ENCODE peak calls at places on chromosomes 7 and 10, in nine cellular contexts. One of them, this sample, is unnamed.

GRCh38 chr7:90210475-90210874 is 1.1 kb upstream of the STEAP2 start:
- DNase-seq in omental fat pad: no peak
- DNase-seq in endodermal cell: no peak
- DNase-seq in epithelial cell of esophagus: no peak
- DNase-seq in GM13977: no peak
- DNase-seq in HepG2: peak
- DNase-seq in right atrium auricular region: no peak
- DNase-seq in heart left ventricle: no peak
- DNase-seq in sigmoid colon: no peak
- DNase-seq in this sample: no peak

GRCh38 chr10:43970747-43971146 is 322.1 kb upstream of the ZNF32 start:
- DNase-seq in GM13977: no peak
- DNase-seq in sigmoid colon: no peak
- DNase-seq in epithelial cell of esophagus: no peak
- DNase-seq in HepG2: no peak
- DNase-seq in heart left ventricle: no peak
- DNase-seq in omental fat pad: no peak
- DNase-seq in right atrium auricular region: no peak
- DNase-seq in endodermal cell: peak
- DNase-seq in this sample: no peak

GRCh38 chr10:63578501-63578900 is 57.3 kb downstream of the REEP3 start:
- DNase-seq in sigmoid colon: no peak
- DNase-seq in HepG2: no peak
- DNase-seq in GM13977: no peak
- DNase-seq in epithelial cell of esophagus: no peak
- DNase-seq in heart left ventricle: no peak
- DNase-seq in endodermal cell: no peak
- DNase-seq in right atrium auricular region: no peak
- DNase-seq in omental fat pad: no peak
- DNase-seq in this sample: no peak

GRCh38 chr10:104334965-104335650 is 3.2 kb downstream of the ITPRIP start:
- DNase-seq in endodermal cell: peak
- DNase-seq in GM13977: no peak
- DNase-seq in epithelial cell of esophagus: peak
- DNase-seq in right atrium auricular region: peak
- DNase-seq in omental fat pad: peak
- DNase-seq in heart left ventricle: no peak
- DNase-seq in HepG2: no peak
- DNase-seq in sigmoid colon: peak
- DNase-seq in this sample: no peak

GRCh38 chr7:87083865-87084519 is 24.5 kb upstream of the ELAPOR2 start:
- DNase-seq in right atrium auricular region: no peak
- DNase-seq in heart left ventricle: no peak
- DNase-seq in HepG2: no peak
- DNase-seq in epithelial cell of esophagus: peak
- DNase-seq in endodermal cell: no peak
- DNase-seq in sigmoid colon: no peak
- DNase-seq in omental fat pad: no peak
- DNase-seq in GM13977: no peak
- DNase-seq in this sample: no peak

GRCh38 chr7:7693881-7694280 is 24.5 kb downstream of the RPA3 start:
- DNase-seq in heart left ventricle: no peak
- DNase-seq in GM13977: no peak
- DNase-seq in HepG2: peak
- DNase-seq in endodermal cell: no peak
- DNase-seq in epithelial cell of esophagus: peak
- DNase-seq in sigmoid colon: no peak
- DNase-seq in omental fat pad: no peak
- DNase-seq in right atrium auricular region: no peak
- DNase-seq in this sample: no peak

GRCh38 chr7:27834179-27834921 is 94.4 kb downstream of the TAX1BP1 start:
- DNase-seq in right atrium auricular region: no peak
- DNase-seq in GM13977: no peak
- DNase-seq in heart left ventricle: no peak
- DNase-seq in epithelial cell of esophagus: no peak
- DNase-seq in HepG2: no peak
- DNase-seq in sigmoid colon: peak
- DNase-seq in endodermal cell: no peak
- DNase-seq in omental fat pad: no peak
- DNase-seq in this sample: no peak

GRCh38 chr10:81073155-81073554 is 535.5 kb downstream of the SH2D4B start:
- DNase-seq in epithelial cell of esophagus: no peak
- DNase-seq in HepG2: no peak
- DNase-seq in heart left ventricle: no peak
- DNase-seq in endodermal cell: no peak
- DNase-seq in GM13977: no peak
- DNase-seq in omental fat pad: no peak
- DNase-seq in right atrium auricular region: no peak
- DNase-seq in sigmoid colon: no peak
- DNase-seq in this sample: no peak

GRCh38 chr7:152597514-152597913 is 78.4 kb downstream of the XRCC2 start:
- DNase-seq in HepG2: no peak
- DNase-seq in right atrium auricular region: no peak
- DNase-seq in sigmoid colon: no peak
- DNase-seq in GM13977: no peak
- DNase-seq in endodermal cell: no peak
- DNase-seq in omental fat pad: no peak
- DNase-seq in epithelial cell of esophagus: no peak
- DNase-seq in heart left ventricle: no peak
- DNase-seq in this sample: no peak

GRCh38 chr10:124197301-124198148 is 104.1 kb upstream of the CHST15 start:
- DNase-seq in sigmoid colon: no peak
- DNase-seq in epithelial cell of esophagus: no peak
- DNase-seq in endodermal cell: peak
- DNase-seq in heart left ventricle: no peak
- DNase-seq in omental fat pad: no peak
- DNase-seq in right atrium auricular region: no peak
- DNase-seq in GM13977: no peak
- DNase-seq in HepG2: no peak
- DNase-seq in this sample: no peak

GRCh38 chr7:29884399-29885272 is 78.3 kb downstream of the WIPF3 start:
- DNase-seq in epithelial cell of esophagus: peak
- DNase-seq in HepG2: no peak
- DNase-seq in sigmoid colon: no peak
- DNase-seq in heart left ventricle: no peak
- DNase-seq in omental fat pad: no peak
- DNase-seq in endodermal cell: peak
- DNase-seq in right atrium auricular region: no peak
- DNase-seq in GM13977: no peak
- DNase-seq in this sample: peak

GRCh38 chr7:128904381-128905197 is 5.9 kb downstream of the KCP start:
- DNase-seq in HepG2: peak
- DNase-seq in sigmoid colon: peak
- DNase-seq in omental fat pad: no peak
- DNase-seq in endodermal cell: peak
- DNase-seq in right atrium auricular region: no peak
- DNase-seq in heart left ventricle: no peak
- DNase-seq in GM13977: peak
- DNase-seq in epithelial cell of esophagus: peak
- DNase-seq in this sample: no peak

GRCh38 chr10:132299381-132300336 is 8.1 kb downstream of the STK32C start:
- DNase-seq in epithelial cell of esophagus: no peak
- DNase-seq in omental fat pad: no peak
- DNase-seq in endodermal cell: peak
- DNase-seq in heart left ventricle: peak
- DNase-seq in sigmoid colon: peak
- DNase-seq in HepG2: no peak
- DNase-seq in GM13977: no peak
- DNase-seq in right atrium auricular region: no peak
- DNase-seq in this sample: no peak

GRCh38 chr10:98309366-98310355 is 41.7 kb upstream of the LOXL4 start:
- DNase-seq in HepG2: peak
- DNase-seq in endodermal cell: peak
- DNase-seq in epithelial cell of esophagus: peak
- DNase-seq in sigmoid colon: peak
- DNase-seq in GM13977: peak
- DNase-seq in heart left ventricle: peak
- DNase-seq in right atrium auricular region: peak
- DNase-seq in omental fat pad: peak
- DNase-seq in this sample: peak

GRCh38 chr10:79167537-79167936 is 98.8 kb downstream of the ZMIZ1 start:
- DNase-seq in omental fat pad: no peak
- DNase-seq in epithelial cell of esophagus: no peak
- DNase-seq in sigmoid colon: no peak
- DNase-seq in HepG2: no peak
- DNase-seq in heart left ventricle: no peak
- DNase-seq in endodermal cell: no peak
- DNase-seq in GM13977: no peak
- DNase-seq in right atrium auricular region: no peak
- DNase-seq in this sample: no peak

GRCh38 chr10:124180947-124181549 is 87.7 kb upstream of the CHST15 start:
- DNase-seq in sigmoid colon: no peak
- DNase-seq in endodermal cell: no peak
- DNase-seq in epithelial cell of esophagus: peak
- DNase-seq in heart left ventricle: no peak
- DNase-seq in HepG2: no peak
- DNase-seq in right atrium auricular region: peak
- DNase-seq in GM13977: no peak
- DNase-seq in omental fat pad: no peak
- DNase-seq in this sample: no peak

GRCh38 chr10:122646511-122647382 is 52.9 kb downstream of the C10orf120 start:
- DNase-seq in sigmoid colon: peak
- DNase-seq in HepG2: no peak
- DNase-seq in endodermal cell: peak
- DNase-seq in omental fat pad: no peak
- DNase-seq in right atrium auricular region: no peak
- DNase-seq in heart left ventricle: no peak
- DNase-seq in GM13977: no peak
- DNase-seq in epithelial cell of esophagus: no peak
- DNase-seq in this sample: no peak

GRCh38 chr10:100020161-100020882 is 10.6 kb upstream of the DNMBP start:
- DNase-seq in heart left ventricle: no peak
- DNase-seq in omental fat pad: no peak
- DNase-seq in right atrium auricular region: no peak
- DNase-seq in epithelial cell of esophagus: no peak
- DNase-seq in HepG2: peak
- DNase-seq in GM13977: peak
- DNase-seq in endodermal cell: no peak
- DNase-seq in sigmoid colon: no peak
- DNase-seq in this sample: no peak

GRCh38 chr10:98030093-98030821 is at the start of gene CRTAC1:
- DNase-seq in omental fat pad: no peak
- DNase-seq in epithelial cell of esophagus: peak
- DNase-seq in right atrium auricular region: peak
- DNase-seq in GM13977: peak
- DNase-seq in heart left ventricle: peak
- DNase-seq in endodermal cell: peak
- DNase-seq in sigmoid colon: peak
- DNase-seq in HepG2: no peak
- DNase-seq in this sample: peak

GRCh38 chr10:21160116-21160515 is 263.0 kb upstream of the NEBL start:
- DNase-seq in epithelial cell of esophagus: no peak
- DNase-seq in right atrium auricular region: no peak
- DNase-seq in sigmoid colon: no peak
- DNase-seq in GM13977: no peak
- DNase-seq in omental fat pad: no peak
- DNase-seq in HepG2: no peak
- DNase-seq in endodermal cell: no peak
- DNase-seq in heart left ventricle: no peak
- DNase-seq in this sample: no peak

GRCh38 chr7:121085922-121086321 is 97.4 kb downstream of the CPED1 start:
- DNase-seq in GM13977: no peak
- DNase-seq in HepG2: no peak
- DNase-seq in epithelial cell of esophagus: no peak
- DNase-seq in right atrium auricular region: no peak
- DNase-seq in omental fat pad: no peak
- DNase-seq in heart left ventricle: no peak
- DNase-seq in sigmoid colon: no peak
- DNase-seq in endodermal cell: no peak
- DNase-seq in this sample: no peak
- TF ChIP-seq CTCF in GM13977: no peak
- TF ChIP-seq CTCF in HepG2: no peak
- TF ChIP-seq CTCF in epithelial cell of esophagus: no peak
- TF ChIP-seq CTCF in right atrium auricular region: no peak
- TF ChIP-seq CTCF in omental fat pad: no peak
- TF ChIP-seq CTCF in heart left ventricle: no peak
- TF ChIP-seq CTCF in sigmoid colon: no peak
- TF ChIP-seq CTCF in endodermal cell: no peak
- TF ChIP-seq CTCF in this sample: no peak

DNA sequence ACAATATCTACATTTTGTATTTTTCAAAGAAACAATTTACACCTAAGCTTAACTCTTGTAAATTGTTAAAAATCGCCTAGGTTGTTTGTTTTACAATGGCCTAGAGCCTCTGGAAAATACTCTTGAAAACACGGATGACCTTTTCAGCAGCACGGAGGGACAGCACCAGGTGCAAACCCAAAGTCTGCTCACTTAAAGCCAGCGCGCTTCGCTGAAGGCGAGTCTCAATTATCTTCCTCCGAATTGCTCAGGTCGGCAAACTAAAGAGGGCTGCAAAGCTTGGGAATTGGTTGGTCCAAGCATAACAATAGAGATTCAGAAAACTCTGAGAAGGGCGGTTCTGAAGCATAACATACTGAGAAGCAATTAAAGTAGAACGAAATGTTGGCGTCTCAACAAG is 139.8 kb upstream of the PITRM1 start:
- DNase-seq in right atrium auricular region: no peak
- DNase-seq in omental fat pad: no peak
- DNase-seq in heart left ventricle: no peak
- DNase-seq in GM13977: no peak
- DNase-seq in epithelial cell of esophagus: no peak
- DNase-seq in HepG2: no peak
- DNase-seq in sigmoid colon: no peak
- DNase-seq in endodermal cell: no peak
- DNase-seq in this sample: no peak
- TF ChIP-seq CTCF in right atrium auricular region: no peak
- TF ChIP-seq CTCF in omental fat pad: no peak
- TF ChIP-seq CTCF in heart left ventricle: no peak
- TF ChIP-seq CTCF in GM13977: no peak
- TF ChIP-seq CTCF in epithelial cell of esophagus: no peak
- TF ChIP-seq CTCF in HepG2: no peak
- TF ChIP-seq CTCF in sigmoid colon: no peak
- TF ChIP-seq CTCF in endodermal cell: no peak
- TF ChIP-seq CTCF in this sample: no peak

GRCh38 chr7:15389073-15389472 is 172.7 kb downstream of the AGMO start:
- DNase-seq in right atrium auricular region: no peak
- DNase-seq in endodermal cell: no peak
- DNase-seq in omental fat pad: no peak
- DNase-seq in sigmoid colon: no peak
- DNase-seq in heart left ventricle: no peak
- DNase-seq in GM13977: no peak
- DNase-seq in HepG2: no peak
- DNase-seq in epithelial cell of esophagus: no peak
- DNase-seq in this sample: no peak
- TF ChIP-seq CTCF in right atrium auricular region: no peak
- TF ChIP-seq CTCF in endodermal cell: peak
- TF ChIP-seq CTCF in omental fat pad: no peak
- TF ChIP-seq CTCF in sigmoid colon: no peak
- TF ChIP-seq CTCF in heart left ventricle: no peak
- TF ChIP-seq CTCF in GM13977: no peak
- TF ChIP-seq CTCF in HepG2: no peak
- TF ChIP-seq CTCF in epithelial cell of esophagus: peak
- TF ChIP-seq CTCF in this sample: no peak

DNA sequence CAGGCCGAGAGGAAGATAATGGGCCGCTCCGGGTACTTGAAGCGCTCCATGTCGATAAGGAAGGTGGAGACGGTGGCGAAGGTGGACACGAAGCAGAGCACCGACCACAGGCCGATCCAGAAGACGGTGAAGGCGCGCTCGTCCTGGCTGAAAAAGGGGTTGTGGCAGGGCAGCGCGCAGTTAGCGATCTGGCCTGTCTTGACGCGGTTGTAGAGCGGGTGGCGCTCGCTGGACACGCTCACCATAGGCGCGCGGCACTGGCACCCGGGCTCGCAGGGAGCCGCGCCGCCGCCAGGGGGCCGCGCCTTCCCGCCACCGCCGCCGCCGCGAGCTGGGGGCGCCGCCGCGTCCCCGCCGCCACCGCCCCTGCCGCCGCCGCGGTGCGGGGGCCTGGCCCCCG is 1.6 kb downstream of the FZD8 start:
- DNase-seq in omental fat pad: no peak
- DNase-seq in endodermal cell: peak
- DNase-seq in HepG2: peak
- DNase-seq in right atrium auricular region: peak
- DNase-seq in GM13977: peak
- DNase-seq in heart left ventricle: peak
- DNase-seq in sigmoid colon: peak
- DNase-seq in epithelial cell of esophagus: peak
- DNase-seq in this sample: peak
- TF ChIP-seq CTCF in omental fat pad: no peak
- TF ChIP-seq CTCF in endodermal cell: peak
- TF ChIP-seq CTCF in HepG2: peak
- TF ChIP-seq CTCF in right atrium auricular region: no peak
- TF ChIP-seq CTCF in GM13977: peak
- TF ChIP-seq CTCF in heart left ventricle: peak
- TF ChIP-seq CTCF in sigmoid colon: peak
- TF ChIP-seq CTCF in epithelial cell of esophagus: peak
- TF ChIP-seq CTCF in this sample: peak